ENCODE peak calls at places on chromosomes 11 and 22, in ten cellular contexts. X is right cardiac atrium; S is aorta; M is CD8-positive, alpha-beta T cell; W is activated CD8-positive, alpha-beta memory T cell treated with anti-CD3 and anti-CD28 coated beads, Interleukin-2, amount 10 ng/mL, durations not matched to agents 7 days and 5 days; K is activated CD8-positive, alpha-beta T cell treated with anti-CD3 and anti-CD28 coated beads, Interleukin-2, amount 10 ng/mL, durations not matched to agents 7 days and 5 days; T is T-helper 17 cell; F is T-cell; B is activated CD4-positive, CD25-positive, alpha-beta regulatory T cell treated with anti-CD3 and anti-CD28 coated beads, Interleukin-2, amount 50 U/mL, for 24 hours; C is naive thymus-derived CD4-positive, alpha-beta T cell. Q is an unnamed sample.

GRCh38 chr11:47912843-47913437 is 64.8 kb upstream of the NUP160 start:
- ATAC-seq in W (no peak), C (peak), T (no peak), B (no peak), X (no peak), S (no peak), K (no peak), M (no peak), F (no peak), Q (no peak)

GRCh38 chr22:50530280-50530856 is 556 bp upstream of the TYMP start:
- ATAC-seq in X (peak), B (peak), W (peak), S (peak), M (no peak), C (peak), F (no peak), T (no peak), K (peak), Q (no peak)

GRCh38 chr11:96199563-96200025 is 143.4 kb downstream of the MAML2 start:
- ATAC-seq in F (peak), C (peak), M (peak), S (no peak), W (peak), X (peak), T (peak), B (peak), K (no peak), Q (no peak)

GRCh38 chr22:37848587-37849088 is 581 bp upstream of the EIF3L start:
- ATAC-seq in B (no peak), M (no peak), X (no peak), W (no peak), F (no peak), T (no peak), S (no peak), C (no peak), K (no peak), Q (no peak)

GRCh38 chr11:76946223-76946622 is 85.5 kb downstream of the ACER3 start:
- ATAC-seq in F (no peak), W (no peak), S (no peak), T (no peak), K (no peak), C (no peak), M (no peak), X (no peak), B (no peak), Q (no peak)

GRCh38 chr11:46458491-46458890 is 66.9 kb upstream of the CHRM4 start:
- ATAC-seq in S (no peak), W (no peak), B (no peak), K (no peak), M (no peak), F (no peak), C (no peak), T (no peak), X (no peak), Q (no peak)

GRCh38 chr11:134459246-134460043 is 47.4 kb upstream of the B3GAT1 start:
- ATAC-seq in T (no peak), C (peak), K (no peak), B (no peak), F (no peak), S (no peak), M (no peak), X (no peak), W (no peak), Q (no peak)

GRCh38 chr22:35150163-35151107 is 84.5 kb downstream of the ISX start:
- ATAC-seq in W (peak), C (peak), X (peak), F (no peak), M (no peak), S (no peak), B (no peak), T (peak), K (peak), Q (peak)

GRCh38 chr11:1515082-1516060 is 28.8 kb upstream of the MOB2 start:
- ATAC-seq in M (peak), T (peak), X (peak), W (peak), K (peak), S (peak), F (peak), B (peak), C (peak), Q (peak)

GRCh38 chr11:46272816-46273427 is 4.5 kb upstream of the CREB3L1 start:
- ATAC-seq in C (no peak), K (no peak), T (no peak), M (no peak), S (peak), X (peak), F (no peak), B (no peak), W (no peak), Q (peak)

GRCh38 chr11:102435688-102436087 is 16.9 kb downstream of the TMEM123 start:
- ATAC-seq in S (no peak), F (no peak), T (no peak), M (no peak), C (no peak), W (no peak), X (no peak), K (no peak), B (no peak), Q (no peak)

Q was measured in SK-N-SH treated with all-trans-retinoic acid at 6 μM for 48 hours.